ENCODE peak calls at places on chromosomes 16 and 17, in ten cellular contexts. M is choroid plexus epithelial cell, Q is AG04449, H is cardiac muscle cell, W is vagina, A is Calu3, R is AG04450, Y is heart right ventricle, I is AG09309, E is GM20000. J is an unnamed sample.

GRCh38 chr17:73478768-73479424 is 165.3 kb downstream of the SDK2 start:
- DNase-seq in A (peak; percentile 18), M (no peak), H (no peak), I (no peak), W (no peak), R (no peak), Q (no peak), E (no peak), Y (no peak), J (no peak)

GRCh38 chr16:76768948-76769347 is 422.0 kb upstream of the MON1B start:
- DNase-seq in H (no peak), M (no peak), R (no peak), E (no peak), W (no peak), I (no peak), Q (no peak), A (no peak), Y (no peak), J (no peak)

GRCh38 chr16:69310479-69311114 is 553 bp upstream of the VPS4A start:
- DNase-seq in E (no peak), I (no peak), R (no peak), A (no peak), M (no peak), Q (no peak), Y (no peak), W (no peak), H (no peak), J (no peak)

GRCh38 chr16:49516382-49517036 is 142.9 kb downstream of the C16orf78 start:
- DNase-seq in H (no peak), Y (no peak), Q (no peak), I (no peak), W (no peak), R (no peak), E (no peak), M (no peak), A (no peak), J (no peak)

GRCh38 chr16:27400751-27401620 is 988 bp upstream of the IL21R start:
- DNase-seq in E (no peak), R (no peak), Y (no peak), A (no peak), W (no peak), Q (no peak), M (peak; percentile 71), H (no peak), I (peak; percentile 31), J (no peak)

GRCh38 chr17:81125573-81126081 is 39.7 kb upstream of the PVALEF start:
- DNase-seq in R (no peak), W (no peak), E (no peak), I (no peak), M (no peak), Y (no peak), A (no peak), Q (no peak), H (no peak), J (no peak)

GRCh38 chr17:28613916-28614315 is at the start of gene RSKR:
- DNase-seq in Y (no peak), R (no peak), W (no peak), Q (no peak), H (no peak), I (no peak), E (no peak), M (no peak), A (no peak), J (no peak)

GRCh38 chr16:85204242-85205010 is 92.2 kb upstream of the CIBAR2 start:
- DNase-seq in Y (no peak), H (no peak), Q (no peak), M (peak; percentile 83), E (no peak), W (no peak), A (no peak), R (peak; percentile 79), I (peak; percentile 54), J (peak; percentile 50)

DNA sequence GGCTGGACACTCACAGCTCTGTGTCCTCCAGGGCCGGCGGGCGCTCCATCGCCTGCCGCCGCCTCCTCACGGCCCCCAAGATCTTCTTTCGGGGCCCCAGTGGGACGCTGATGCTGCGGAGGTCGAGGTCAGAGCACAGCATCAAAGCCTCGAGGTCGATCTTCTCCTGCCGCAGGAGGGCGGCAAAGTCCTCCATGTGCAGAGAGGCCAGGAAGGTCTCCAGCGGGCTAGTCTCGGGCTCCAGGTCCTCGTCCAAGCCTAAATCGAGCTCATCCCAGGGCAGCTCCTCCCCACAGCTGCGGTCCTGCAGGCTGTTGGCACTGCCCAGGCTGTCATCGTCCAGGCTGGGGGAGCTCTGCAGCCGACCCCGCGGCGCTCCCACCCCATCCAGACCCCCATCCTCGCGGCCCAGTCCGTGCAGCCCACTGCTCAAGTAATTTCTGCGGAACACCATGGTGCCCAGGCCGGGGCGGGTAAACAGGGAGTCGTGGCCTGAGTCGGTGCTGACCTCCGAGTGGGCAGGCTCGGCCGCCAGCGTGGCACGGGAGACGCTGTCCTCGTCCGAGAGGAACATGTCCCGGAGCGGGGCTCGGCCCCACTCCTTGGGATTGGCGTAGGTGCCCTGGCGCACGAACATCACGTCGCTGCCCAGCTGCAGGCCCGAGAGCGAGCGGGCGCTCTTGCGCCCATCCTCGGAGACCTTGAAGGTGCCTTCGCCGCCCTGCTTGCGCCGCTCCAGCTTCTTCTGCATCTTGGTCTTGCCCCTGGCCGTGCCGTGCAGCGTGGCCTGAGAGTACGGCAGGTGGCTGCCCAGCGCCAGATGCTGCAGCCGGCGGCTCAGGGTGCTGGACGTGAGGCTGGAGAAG is 3.4 kb downstream of the USH1G start:
- DNase-seq in I (no peak), A (peak; percentile 58), M (peak; percentile 9), E (peak; percentile 76), W (no peak), R (no peak), Y (no peak), Q (no peak), H (peak; percentile 41), J (no peak)
- TF ChIP-seq CTCF in I (no peak), A (peak; percentile 30), M (peak; percentile 38), E (peak; percentile 36), W (no peak), R (peak; percentile 41), Y (peak; percentile 33), Q (peak; percentile 38), H (peak; percentile 38), J (no peak)

DNA sequence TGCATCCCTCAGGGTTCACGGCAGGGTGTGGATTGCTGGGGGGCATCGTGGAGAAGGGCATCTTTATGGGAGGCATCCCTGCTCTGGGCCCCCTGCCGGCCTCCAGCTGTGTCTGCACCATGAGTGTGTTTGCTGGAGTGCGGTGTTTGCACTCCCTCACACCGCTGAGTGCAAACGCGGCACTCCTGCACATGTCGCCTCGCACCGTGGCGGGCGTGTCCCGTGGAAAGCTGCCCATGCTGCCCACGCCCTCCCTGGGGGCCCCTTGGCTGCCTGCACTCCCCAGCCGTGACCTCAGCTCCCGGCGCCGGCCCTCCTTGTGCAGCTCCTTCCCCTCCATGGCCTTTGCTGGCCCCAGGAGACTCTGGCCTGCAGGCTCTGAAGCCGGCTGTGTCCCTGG is 74.6 kb upstream of the ZNF750 start:
- DNase-seq in M (no peak), Y (no peak), H (no peak), W (no peak), E (peak; percentile 81), I (no peak), Q (no peak), A (no peak), R (no peak), J (no peak)
- TF ChIP-seq CTCF in M (no peak), Y (peak; percentile 37), H (peak; percentile 42), W (no peak), E (peak; percentile 23), I (peak; percentile 76), Q (peak; percentile 80), A (no peak), R (peak; percentile 60), J (peak; percentile 17)

GRCh38 chr17:45366049-45366448 is 49.2 kb upstream of the MAP3K14 start:
- DNase-seq in A (no peak), E (no peak), R (no peak), Q (no peak), I (no peak), Y (no peak), W (peak; percentile 64), H (no peak), M (no peak), J (no peak)
- TF ChIP-seq CTCF in A (no peak), E (no peak), R (no peak), Q (no peak), I (no peak), Y (no peak), W (no peak), H (no peak), M (no peak), J (no peak)

DNA sequence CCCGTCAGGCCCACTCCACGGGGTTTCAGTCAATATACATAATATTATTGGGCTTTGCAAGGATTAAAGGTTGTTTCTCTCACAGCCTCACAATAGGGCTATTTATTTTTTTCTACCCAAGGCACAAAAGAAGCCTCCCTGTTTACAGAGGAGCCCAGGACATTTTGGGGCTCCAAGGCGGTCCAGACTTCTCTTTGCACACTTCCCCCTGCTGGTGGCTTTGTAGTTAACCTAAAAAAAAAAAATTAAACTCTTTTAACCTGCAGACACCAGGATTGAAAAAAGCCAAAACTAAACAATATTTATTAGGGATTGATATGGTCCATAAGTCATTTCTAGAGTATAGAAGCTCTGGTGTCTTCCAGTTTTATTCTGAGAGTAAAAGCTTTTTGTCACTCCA is 169.7 kb upstream of the ZFHX3 start:
- DNase-seq in W (no peak), I (no peak), M (no peak), R (no peak), E (no peak), Y (no peak), A (no peak), H (no peak), Q (no peak), J (no peak)
- TF ChIP-seq CTCF in W (no peak), I (peak; percentile 23), M (peak; percentile 45), R (peak; percentile 19), E (no peak), Y (peak; percentile 18), A (peak; percentile 44), H (peak; percentile 23), Q (no peak), J (no peak)

GRCh38 chr16:67177743-67178699 is 5.7 kb downstream of the MATCAP1 start:
- DNase-seq in A (peak; percentile 91), M (peak; percentile 73), I (no peak), H (peak; percentile 73), Y (no peak), Q (no peak), R (no peak), E (peak; percentile 71), W (no peak), J (no peak)
- TF ChIP-seq CTCF in A (no peak), M (no peak), I (no peak), H (no peak), Y (peak; percentile 23), Q (no peak), R (no peak), E (no peak), W (no peak), J (no peak)

GRCh38 chr17:55742272-55743102 is 8.4 kb upstream of the PCTP start:
- DNase-seq in E (peak; percentile 34), I (no peak), Q (no peak), R (no peak), M (no peak), H (no peak), Y (no peak), A (peak; percentile 29), W (no peak), J (no peak)
- TF ChIP-seq CTCF in E (no peak), I (no peak), Q (no peak), R (no peak), M (no peak), H (no peak), Y (no peak), A (no peak), W (no peak), J (no peak)

J was measured in AG09319.